ENCODE peak calls at places on chromosome 5, in nine cellular contexts. H is lower leg skin; V is tibial artery; P is fibroblast of lung; L is sigmoid colon; X is GM12865; Z is fibroblast of the aortic adventitia; G is AG04449; J is CD8-positive, alpha-beta T cell. I is an unnamed sample.

GRCh38 chr5:112070022-112070421 is 313.0 kb upstream of the NREP start:
- DNase-seq in G (no peak), H (no peak), V (no peak), P (no peak), X (no peak), Z (no peak), L (no peak), J (no peak), I (no peak)

GRCh38 chr5:38755171-38755570 is 90.6 kb upstream of the OSMR start:
- DNase-seq in V (no peak), Z (peak), J (no peak), H (no peak), P (peak), L (no peak), G (peak), X (no peak), I (no peak)

GRCh38 chr5:168578506-168579205 is 512 bp downstream of the PANK3 start:
- DNase-seq in J (no peak), X (no peak), L (peak), H (no peak), G (no peak), V (no peak), P (peak), Z (peak), I (no peak)

GRCh38 chr5:135304352-135305221 is 94.4 kb downstream of the MACROH2A1 start:
- DNase-seq in J (no peak), G (no peak), X (no peak), H (peak), V (no peak), L (no peak), P (peak), Z (no peak), I (no peak)

GRCh38 chr5:1975406-1975715 is 92.6 kb upstream of the IRX4 start:
- DNase-seq in J (no peak), H (peak), X (no peak), G (no peak), L (no peak), V (no peak), Z (no peak), P (no peak), I (no peak)

GRCh38 chr5:62077823-62078550 is 228.0 kb upstream of the KIF2A start:
- DNase-seq in X (no peak), G (no peak), L (no peak), V (no peak), J (no peak), Z (no peak), P (no peak), H (no peak), I (no peak)

GRCh38 chr5:61167382-61167781 is 5.1 kb upstream of the SMIM15 start:
- DNase-seq in V (no peak), H (no peak), Z (peak), L (no peak), G (no peak), P (peak), X (peak), J (no peak), I (no peak)

GRCh38 chr5:53035868-53036381 is 46.8 kb downstream of the ITGA2 start:
- DNase-seq in L (no peak), G (no peak), H (no peak), V (no peak), X (peak), P (peak), Z (peak), J (no peak), I (no peak)

GRCh38 chr5:153429734-153430133 is 60.7 kb upstream of the GRIA1 start:
- DNase-seq in J (no peak), L (no peak), P (no peak), X (peak), V (no peak), H (no peak), G (no peak), Z (no peak), I (no peak)

GRCh38 chr5:154157483-154158378 is 32.8 kb upstream of the GALNT10 start:
- DNase-seq in X (no peak), J (no peak), V (no peak), G (no peak), Z (no peak), H (no peak), L (no peak), P (no peak), I (no peak)

GRCh38 chr5:21225223-21226064 is 1237.4 kb upstream of the CDH18 start:
- DNase-seq in G (no peak), X (no peak), L (no peak), P (no peak), H (no peak), J (no peak), V (no peak), Z (no peak), I (no peak)

GRCh38 chr5:72848474-72849428 is 32.3 kb downstream of the TNPO1 start:
- DNase-seq in Z (no peak), J (peak), H (peak), G (no peak), X (peak), P (no peak), L (peak), V (peak), I (no peak)

GRCh38 chr5:88840497-88840896 is 42.5 kb downstream of the MEF2C start:
- DNase-seq in X (no peak), V (no peak), H (no peak), G (no peak), J (no peak), P (no peak), L (no peak), Z (no peak), I (no peak)

GRCh38 chr5:159773062-159773924 is 143.0 kb upstream of the ADRA1B start:
- DNase-seq in G (no peak), V (peak), X (peak), H (peak), P (peak), Z (peak), L (peak), J (peak), I (peak)

DNA sequence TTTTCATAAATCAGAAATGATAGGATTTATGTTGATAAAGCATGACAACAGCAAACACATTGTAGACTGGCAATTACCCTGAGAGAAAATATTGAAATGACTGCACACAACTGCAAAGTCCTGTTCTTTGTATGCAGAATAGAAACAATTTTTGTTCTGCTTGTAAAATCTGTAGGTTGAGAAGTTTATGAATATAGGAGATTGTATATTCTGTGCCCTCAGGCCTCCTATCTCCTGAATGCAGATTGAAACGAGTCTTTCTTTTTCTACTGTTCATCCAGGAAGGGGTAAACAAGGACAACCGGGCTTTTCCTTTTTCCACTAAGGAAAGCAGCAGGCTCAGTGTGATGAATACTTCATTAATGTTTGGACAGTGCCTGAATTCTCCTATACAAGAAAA is 95.0 kb upstream of the HAPLN1 start:
- DNase-seq in P (no peak), V (no peak), X (no peak), Z (no peak), L (no peak), J (no peak), G (no peak), H (no peak), I (no peak)
- TF ChIP-seq CTCF in P (no peak), V (no peak), X (no peak), Z (no peak), L (no peak), J (no peak), G (no peak), H (no peak), I (no peak)

GRCh38 chr5:91312698-91313097 is 70.4 kb downstream of the ARRDC3 start:
- DNase-seq in P (no peak), V (no peak), L (no peak), X (no peak), Z (peak), J (no peak), G (no peak), H (no peak), I (no peak)
- H3K4me3 ChIP-seq in P (no peak), V (no peak), L (no peak), X (no peak), Z (no peak), J (no peak), G (no peak), H (no peak), I (no peak)

DNA sequence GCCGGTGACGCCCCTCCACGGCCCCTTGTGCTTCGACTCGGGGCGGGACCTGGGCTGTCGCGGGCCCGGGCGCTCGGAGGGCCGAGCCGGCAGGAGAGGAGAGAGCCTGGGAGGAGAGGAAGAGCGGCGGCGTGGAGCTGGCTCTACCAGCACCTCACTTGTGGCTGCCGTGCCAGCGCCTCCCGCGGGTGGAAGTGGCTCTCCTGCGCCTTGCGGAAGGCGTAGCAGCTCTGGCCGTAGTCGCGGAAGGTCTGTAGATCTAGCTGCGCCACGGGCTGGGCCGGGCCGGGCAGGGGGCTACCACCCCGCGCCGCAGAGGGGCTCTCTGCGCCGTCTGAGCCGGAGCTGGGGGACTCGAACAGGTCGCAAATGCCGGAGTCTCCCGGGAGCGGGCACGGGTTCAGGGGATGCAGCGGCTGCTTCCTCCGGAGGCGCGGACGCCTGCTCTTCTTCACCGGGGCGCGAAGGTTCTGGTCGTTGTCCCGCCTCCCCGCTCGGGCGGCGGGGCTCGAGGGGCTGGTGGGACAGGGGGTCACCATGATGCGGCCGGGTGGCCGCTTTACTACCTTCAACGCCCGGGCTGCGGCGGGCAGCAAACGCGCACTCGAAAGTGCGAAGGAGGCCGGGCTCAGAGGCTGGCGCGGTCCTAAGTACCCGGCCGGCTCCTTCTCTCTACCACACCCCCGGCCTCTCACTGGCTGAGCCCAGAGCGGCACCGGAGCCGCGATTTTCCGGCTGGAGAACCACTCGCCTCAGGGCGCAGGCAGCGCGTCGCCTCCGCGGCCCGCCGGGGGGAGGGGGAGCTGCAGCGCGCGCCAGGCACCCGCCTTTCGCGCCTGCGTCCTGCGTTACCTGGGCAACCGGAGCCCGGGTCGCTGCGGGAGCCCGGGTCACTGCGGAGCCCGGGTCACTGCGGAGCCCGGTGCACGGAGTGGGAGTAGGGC is at the start of gene CCNO:
- DNase-seq in V (peak), J (peak), X (peak), P (peak), H (peak), L (peak), G (no peak), Z (peak), I (no peak)
- TF ChIP-seq CTCF in V (no peak), J (no peak), X (no peak), P (no peak), H (no peak), L (no peak), G (peak), Z (peak), I (no peak)

GRCh38 chr5:10573487-10574145 is 9.7 kb downstream of the ANKRD33B start:
- DNase-seq in X (no peak), Z (no peak), H (peak), L (peak), J (no peak), V (no peak), G (no peak), P (no peak), I (no peak)
- H3K4me3 ChIP-seq in X (no peak), Z (no peak), H (no peak), L (no peak), J (no peak), V (no peak), G (no peak), P (no peak), I (no peak)